ENCODE peak calls at places on chromosomes 7 and 10, in five cellular contexts. E is activated naive CD4-positive, alpha-beta T cell treated with anti-CD3 and anti-CD28 coated beads for 36 hours; F is foreskin keratinocyte; A is central memory CD8-positive, alpha-beta T cell; L is activated T-cell treated with anti-CD3 and anti-CD28 coated beads for 1 hour. V is an unnamed sample.

GRCh38 chr10:112801004-112801403 is 149.0 kb upstream of the TCF7L2 start:
- DNase-seq in E (no peak), F (no peak), A (no peak), L (no peak), V (no peak)

GRCh38 chr7:148142660-148143248 is 447.8 kb upstream of the C7orf33 start:
- DNase-seq in E (peak), F (peak), A (no peak), L (no peak), V (peak)

GRCh38 chr7:149669121-149669818 is 104.1 kb downstream of the ZNF467 start:
- DNase-seq in E (peak), F (no peak), A (no peak), L (no peak), V (no peak)

GRCh38 chr10:99235872-99236626 is 397 bp upstream of the HPSE2 start:
- DNase-seq in E (no peak), F (no peak), A (no peak), L (no peak), V (peak)

GRCh38 chr10:13765641-13766341 is 179.0 kb downstream of the PRPF18 start:
- DNase-seq in E (no peak), F (no peak), A (no peak), L (no peak), V (no peak)

GRCh38 chr7:137078781-137079180 is 210.3 kb downstream of the CHRM2 start:
- DNase-seq in E (no peak), F (peak), A (no peak), L (no peak), V (no peak)

GRCh38 chr10:132506711-132507466 is 30.7 kb upstream of the INPP5A start:
- DNase-seq in E (no peak), F (no peak), A (no peak), L (no peak), V (no peak)

GRCh38 chr7:74581916-74582440 is 75.5 kb upstream of the GTF2I start:
- DNase-seq in E (no peak), F (no peak), A (no peak), L (no peak), V (no peak)

GRCh38 chr7:131620673-131621609 is 64.5 kb upstream of the PODXL start:
- DNase-seq in E (no peak), F (no peak), A (no peak), L (no peak), V (no peak)

GRCh38 chr7:95861041-95861440 is 88.7 kb downstream of the DYNC1I1 start:
- DNase-seq in E (no peak), F (no peak), A (no peak), L (no peak), V (no peak)

GRCh38 chr7:139231513-139232376 is 708 bp downstream of the UBN2 start:
- DNase-seq in E (peak), F (no peak), A (no peak), L (peak), V (peak)

GRCh38 chr10:81135851-81136250 is 598.1 kb downstream of the SH2D4B start:
- DNase-seq in E (no peak), F (no peak), A (no peak), L (no peak), V (no peak)

GRCh38 chr7:20596653-20597052 is 18.8 kb upstream of the ABCB5 start:
- DNase-seq in E (no peak), F (peak), A (no peak), L (no peak), V (peak)

GRCh38 chr10:15120523-15120922 is 23.4 kb downstream of the RPP38 start:
- DNase-seq in E (no peak), F (peak), A (no peak), L (no peak), V (no peak)

GRCh38 chr7:140656548-140657515 is 15.9 kb upstream of the ADCK2 start:
- DNase-seq in E (peak), F (peak), A (no peak), L (no peak), V (peak)

GRCh38 chr7:512541-513311 is 6.9 kb downstream of the PDGFA start:
- DNase-seq in E (no peak), F (no peak), A (no peak), L (no peak), V (no peak)

GRCh38 chr7:77247206-77247850 is 47.7 kb upstream of the FGL2 start:
- DNase-seq in E (peak), F (no peak), A (peak), L (peak), V (peak)

GRCh38 chr10:72334196-72334831 is 20.4 kb downstream of the DNAJB12 start:
- DNase-seq in E (peak), F (no peak), A (no peak), L (no peak), V (no peak)

GRCh38 chr10:101301111-101301731 is 52.7 kb upstream of the BTRC start:
- DNase-seq in E (peak), F (peak), A (no peak), L (no peak), V (peak)

GRCh38 chr10:12534824-12535223 is 185.5 kb downstream of the CAMK1D start:
- DNase-seq in E (peak), F (no peak), A (no peak), L (no peak), V (peak)

GRCh38 chr7:158263964-158264748 is 323.5 kb downstream of the PTPRN2 start:
- DNase-seq in E (no peak), F (no peak), A (no peak), L (no peak), V (no peak)

GRCh38 chr10:79202188-79203013 is 133.6 kb downstream of the ZMIZ1 start:
- DNase-seq in E (peak), F (no peak), A (no peak), L (peak), V (peak)

GRCh38 chr7:112546723-112547513 is 66.1 kb downstream of the LSMEM1 start:
- DNase-seq in E (no peak), F (no peak), A (no peak), L (no peak), V (peak)

GRCh38 chr10:108957681-108958080 is 965.6 kb downstream of the XPNPEP1 start:
- DNase-seq in E (no peak), F (no peak), A (no peak), L (no peak), V (no peak)

GRCh38 chr7:28732037-28732869 is 225.9 kb downstream of the TRIL start:
- DNase-seq in E (no peak), F (no peak), A (no peak), L (no peak), V (no peak)

GRCh38 chr7:7265676-7266075 is 83.3 kb downstream of the C1GALT1 start:
- DNase-seq in E (no peak), F (no peak), A (no peak), L (no peak), V (no peak)

GRCh38 chr7:140347218-140347617 is 51.1 kb downstream of the SLC37A3 start:
- DNase-seq in E (no peak), F (no peak), A (no peak), L (no peak), V (peak)

GRCh38 chr7:40827217-40828085 is 692.6 kb downstream of the SUGCT start:
- DNase-seq in E (no peak), F (no peak), A (no peak), L (no peak), V (no peak)

GRCh38 chr10:98172495-98172894 is 38.0 kb downstream of the R3HCC1L start:
- DNase-seq in E (no peak), F (no peak), A (no peak), L (no peak), V (no peak)

GRCh38 chr10:95459446-95459845 is 101.7 kb downstream of the SORBS1 start:
- DNase-seq in E (no peak), F (no peak), A (no peak), L (no peak), V (no peak)